ENCODE peak calls at places on chromosome 7, in five cellular contexts. One of them, this sample, is unnamed.

GRCh38 chr7:40780431-40780830 is 645.6 kb downstream of the SUGCT start:
- DNase-seq in K562: no peak
- DNase-seq in A549: no peak
- DNase-seq in transverse colon: no peak
- DNase-seq in stomach: no peak
- DNase-seq in this sample: no peak

GRCh38 chr7:151377406-151377805 is 32.4 kb downstream of the WDR86 start:
- DNase-seq in transverse colon: no peak
- DNase-seq in A549: no peak
- DNase-seq in K562: no peak
- DNase-seq in stomach: no peak
- DNase-seq in this sample: no peak

GRCh38 chr7:6015917-6016652 is 7.0 kb downstream of the AIMP2 start:
- DNase-seq in A549: no peak
- DNase-seq in stomach: peak; percentile 78
- DNase-seq in transverse colon: peak; percentile 41
- DNase-seq in K562: no peak
- DNase-seq in this sample: peak; percentile 73

GRCh38 chr7:138618933-138619332 is 82.2 kb downstream of the SVOPL start:
- DNase-seq in K562: no peak
- DNase-seq in stomach: no peak
- DNase-seq in transverse colon: no peak
- DNase-seq in A549: no peak
- DNase-seq in this sample: no peak

GRCh38 chr7:139716156-139716942 is 61.4 kb downstream of the HIPK2 start:
- DNase-seq in A549: no peak
- DNase-seq in transverse colon: peak; percentile 5
- DNase-seq in stomach: no peak
- DNase-seq in K562: no peak
- DNase-seq in this sample: no peak

GRCh38 chr7:64640504-64640903 is 25.4 kb upstream of the ZNF107 start:
- DNase-seq in stomach: no peak
- DNase-seq in transverse colon: no peak
- DNase-seq in K562: no peak
- DNase-seq in A549: no peak
- DNase-seq in this sample: no peak

GRCh38 chr7:95334434-95334833 is 10.1 kb upstream of the PON1 start:
- DNase-seq in transverse colon: no peak
- DNase-seq in K562: no peak
- DNase-seq in stomach: no peak
- DNase-seq in A549: no peak
- DNase-seq in this sample: no peak

GRCh38 chr7:31333301-31333700 is 7.2 kb downstream of the NEUROD6 start:
- DNase-seq in A549: no peak
- DNase-seq in K562: no peak
- DNase-seq in stomach: no peak
- DNase-seq in transverse colon: no peak
- DNase-seq in this sample: no peak

GRCh38 chr7:148185050-148185449 is 405.5 kb upstream of the C7orf33 start:
- DNase-seq in stomach: no peak
- DNase-seq in A549: no peak
- DNase-seq in transverse colon: no peak
- DNase-seq in K562: no peak
- DNase-seq in this sample: no peak

GRCh38 chr7:69599879-69600764 is 1.8 kb downstream of the AUTS2 start:
- DNase-seq in stomach: no peak
- DNase-seq in A549: peak; percentile 10
- DNase-seq in K562: no peak
- DNase-seq in transverse colon: no peak
- DNase-seq in this sample: peak; percentile 46

GRCh38 chr7:158008267-158008666 is 579.4 kb downstream of the PTPRN2 start:
- DNase-seq in K562: no peak
- DNase-seq in A549: no peak
- DNase-seq in transverse colon: no peak
- DNase-seq in stomach: no peak
- DNase-seq in this sample: no peak

GRCh38 chr7:158442260-158442659 is 145.4 kb downstream of the PTPRN2 start:
- DNase-seq in stomach: no peak
- DNase-seq in K562: peak; percentile 48
- DNase-seq in A549: peak; percentile 43
- DNase-seq in transverse colon: no peak
- DNase-seq in this sample: no peak

GRCh38 chr7:107463139-107464078 is 6.4 kb upstream of the GPR22 start:
- DNase-seq in stomach: peak; percentile 58
- DNase-seq in A549: peak; percentile 71
- DNase-seq in K562: peak; percentile 33
- DNase-seq in transverse colon: peak; percentile 54
- DNase-seq in this sample: peak; percentile 71

GRCh38 chr7:77558598-77558997 is 21.5 kb downstream of the PTPN12 start:
- DNase-seq in stomach: no peak
- DNase-seq in A549: no peak
- DNase-seq in K562: no peak
- DNase-seq in transverse colon: no peak
- DNase-seq in this sample: no peak
- H3K4me1 ChIP-seq in stomach: peaks cover 6% of the 10 kb centered on the region
- H3K4me1 ChIP-seq in A549: peaks cover 70% of the 10 kb centered on the region
- H3K4me1 ChIP-seq in K562: no peaks in the 10 kb centered on the region
- H3K4me1 ChIP-seq in transverse colon: peaks cover 36% of the 10 kb centered on the region
- H3K4me1 ChIP-seq in this sample: peaks cover 6% of the 10 kb centered on the region

GRCh38 chr7:104362756-104363155 is 34.4 kb downstream of the LHFPL3 start:
- DNase-seq in K562: no peak
- DNase-seq in A549: no peak
- DNase-seq in stomach: no peak
- DNase-seq in transverse colon: no peak
- DNase-seq in this sample: no peak

GRCh38 chr7:104363355-104363754 is 35.0 kb downstream of the LHFPL3 start:
- DNase-seq in transverse colon: no peak
- DNase-seq in K562: no peak
- DNase-seq in stomach: no peak
- DNase-seq in A549: no peak
- DNase-seq in this sample: no peak

DNA sequence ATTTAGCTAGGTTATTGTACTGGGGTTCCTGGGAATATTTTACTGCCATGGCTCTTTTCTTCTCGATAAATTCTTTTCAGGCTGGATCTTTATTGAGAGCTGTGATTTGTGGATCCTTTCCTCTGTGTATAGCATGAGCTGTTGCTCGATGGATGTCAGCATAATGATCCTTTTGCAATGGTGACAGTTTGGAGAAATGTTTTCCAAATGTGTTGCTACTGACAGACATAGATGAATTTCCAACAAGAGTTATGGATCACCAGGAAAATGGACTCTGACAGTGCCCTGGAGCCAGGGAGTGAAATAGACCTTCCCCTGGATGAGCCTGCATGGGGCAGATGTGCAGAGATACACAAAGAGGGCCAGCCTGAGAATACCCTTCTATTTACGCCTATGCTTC is 30.3 kb downstream of the LHFPL3 start:
- DNase-seq in A549: no peak
- DNase-seq in transverse colon: no peak
- DNase-seq in K562: no peak
- DNase-seq in stomach: no peak
- DNase-seq in this sample: no peak
- TF ChIP-seq EP300 in A549: no peak
- TF ChIP-seq EP300 in transverse colon: no peak
- TF ChIP-seq EP300 in K562: no peak
- TF ChIP-seq EP300 in stomach: no peak
- TF ChIP-seq EP300 in this sample: no peak

GRCh38 chr7:75687246-75688088 is 51.3 kb downstream of the HIP1 start:
- DNase-seq in transverse colon: no peak
- DNase-seq in A549: no peak
- DNase-seq in stomach: no peak
- DNase-seq in K562: no peak
- DNase-seq in this sample: no peak
- H3K4me3 ChIP-seq in transverse colon: no peak overlapping the region
- H3K4me3 ChIP-seq in A549: no peak overlapping the region
- H3K4me3 ChIP-seq in stomach: no peak overlapping the region
- H3K4me3 ChIP-seq in K562: no peak overlapping the region
- H3K4me3 ChIP-seq in this sample: no peak overlapping the region

DNA sequence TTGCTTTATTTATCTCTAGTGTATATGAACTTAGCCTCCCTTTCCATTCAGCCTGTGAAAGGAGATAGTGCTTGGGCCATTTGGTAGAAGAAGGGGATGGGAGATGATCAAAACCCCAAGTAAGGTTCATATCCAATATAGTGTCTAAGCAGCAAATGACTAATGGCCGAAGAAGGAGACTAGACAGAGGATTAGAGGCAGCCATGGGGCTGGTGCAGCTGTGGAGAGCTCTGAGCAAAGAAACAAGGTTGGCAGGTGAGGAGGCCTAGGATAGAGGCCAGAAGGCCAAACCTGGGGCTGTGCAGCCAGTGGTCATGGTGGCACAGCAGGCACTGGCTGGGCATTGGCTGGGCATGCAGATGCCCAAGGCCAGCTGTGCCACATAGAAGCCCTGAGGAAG is 10.5 kb upstream of the CPA1 start:
- DNase-seq in A549: no peak
- DNase-seq in transverse colon: no peak
- DNase-seq in stomach: no peak
- DNase-seq in K562: no peak
- DNase-seq in this sample: no peak
- H3K4me1 ChIP-seq in A549: peaks cover 16% of the 10 kb centered on the region
- H3K4me1 ChIP-seq in transverse colon: peaks cover 43% of the 10 kb centered on the region
- H3K4me1 ChIP-seq in stomach: peaks cover 15% of the 10 kb centered on the region
- H3K4me1 ChIP-seq in K562: peaks cover 9% of the 10 kb centered on the region
- H3K4me1 ChIP-seq in this sample: peaks cover 41% of the 10 kb centered on the region

DNA sequence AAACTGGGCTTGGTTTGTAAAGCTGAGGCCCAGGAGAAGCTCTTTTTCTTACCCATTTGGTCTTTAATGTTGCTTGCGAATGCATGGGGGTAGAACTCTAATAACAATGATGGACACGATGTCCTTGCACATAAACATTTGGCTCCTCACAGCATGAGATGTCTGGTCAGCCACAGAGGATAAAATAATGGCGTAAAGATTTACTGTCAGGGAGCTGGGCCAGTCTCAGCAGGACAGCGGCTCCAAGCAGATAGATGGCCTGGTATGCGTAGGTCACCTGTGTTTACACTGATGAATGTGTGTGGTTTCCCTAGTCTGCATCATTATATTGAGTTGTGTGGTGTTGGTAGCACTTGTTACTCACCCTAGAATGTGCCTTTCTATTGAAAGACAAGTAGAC is 537.4 kb downstream of the CNTNAP2 start:
- DNase-seq in transverse colon: no peak
- DNase-seq in K562: no peak
- DNase-seq in stomach: no peak
- DNase-seq in A549: no peak
- DNase-seq in this sample: no peak
- TF ChIP-seq EP300 in transverse colon: no peak
- TF ChIP-seq EP300 in K562: no peak
- TF ChIP-seq EP300 in stomach: no peak
- TF ChIP-seq EP300 in A549: no peak
- TF ChIP-seq EP300 in this sample: no peak

This sample was measured in ovary.